ENCODE peak calls at places on chromosomes 11 and 22, in four cellular contexts. One of them, this sample, is unnamed.

GRCh38 chr11:16987205-16987568 is 27.0 kb downstream of the PLEKHA7 start:
- DNase-seq in HepG2: no peak
- DNase-seq in SK-N-SH: no peak
- DNase-seq in K562: peak
- DNase-seq in this sample: peak

GRCh38 chr11:119918356-119918755 is 189.4 kb upstream of the NECTIN1 start:
- DNase-seq in HepG2: no peak
- DNase-seq in SK-N-SH: no peak
- DNase-seq in K562: no peak
- DNase-seq in this sample: no peak

GRCh38 chr11:100676901-100677300 is 10.2 kb upstream of the ARHGAP42 start:
- DNase-seq in HepG2: peak
- DNase-seq in SK-N-SH: no peak
- DNase-seq in K562: no peak
- DNase-seq in this sample: peak

GRCh38 chr22:37951305-37951704 is 2.1 kb downstream of the C22orf23 start:
- DNase-seq in HepG2: peak
- DNase-seq in SK-N-SH: no peak
- DNase-seq in K562: peak
- DNase-seq in this sample: peak

GRCh38 chr11:128664286-128664685 is 29.6 kb upstream of the FLI1 start:
- DNase-seq in HepG2: no peak
- DNase-seq in SK-N-SH: no peak
- DNase-seq in K562: no peak
- DNase-seq in this sample: no peak

GRCh38 chr22:27100789-27101188 is 443.4 kb downstream of the MIAT start:
- DNase-seq in HepG2: no peak
- DNase-seq in SK-N-SH: peak
- DNase-seq in K562: no peak
- DNase-seq in this sample: peak

GRCh38 chr22:49570032-49570848 is 257.4 kb downstream of the BRD1 start:
- DNase-seq in HepG2: no peak
- DNase-seq in SK-N-SH: no peak
- DNase-seq in K562: no peak
- DNase-seq in this sample: no peak

GRCh38 chr11:2665747-2666710 is 33.8 kb downstream of the KCNQ1OT1 start:
- DNase-seq in HepG2: no peak
- DNase-seq in SK-N-SH: no peak
- DNase-seq in K562: no peak
- DNase-seq in this sample: no peak

GRCh38 chr22:50320671-50321325 is 6.0 kb downstream of the DENND6B start:
- DNase-seq in HepG2: no peak
- DNase-seq in SK-N-SH: peak
- DNase-seq in K562: no peak
- DNase-seq in this sample: no peak

DNA sequence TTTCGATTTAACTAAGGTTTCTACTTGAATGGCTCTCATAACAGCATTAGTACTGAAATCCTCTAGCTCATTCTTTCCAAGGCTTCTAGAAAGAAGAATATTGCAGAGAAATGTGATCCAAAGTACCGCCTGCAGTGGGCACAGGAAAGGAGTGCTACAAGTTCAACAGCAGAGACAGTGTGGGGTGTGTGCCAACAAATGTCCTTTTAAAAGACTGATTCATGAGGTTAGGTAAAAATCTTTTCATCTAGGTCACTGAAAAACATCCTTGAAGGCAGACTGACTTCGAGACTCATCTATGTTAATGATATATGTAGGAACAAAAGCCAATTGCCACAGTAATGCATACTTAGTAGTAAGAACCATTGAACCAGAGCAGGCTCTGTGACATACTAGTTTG is 349.1 kb upstream of the PITPNB start:
- DNase-seq in HepG2: no peak
- DNase-seq in SK-N-SH: no peak
- DNase-seq in K562: no peak
- DNase-seq in this sample: no peak
- TF ChIP-seq FOXJ3 in HepG2: no peak
- TF ChIP-seq FOXJ3 in SK-N-SH: no peak
- TF ChIP-seq FOXJ3 in K562: no peak
- TF ChIP-seq FOXJ3 in this sample: no peak

GRCh38 chr22:35399678-35400334 is at the start of gene MCM5:
- DNase-seq in HepG2: peak
- DNase-seq in SK-N-SH: peak
- DNase-seq in K562: peak
- DNase-seq in this sample: peak

GRCh38 chr22:35398574-35398973 is 1.4 kb upstream of the MCM5 start:
- DNase-seq in HepG2: no peak
- DNase-seq in SK-N-SH: no peak
- DNase-seq in K562: no peak
- DNase-seq in this sample: no peak

GRCh38 chr22:35399114-35399677 is 744 bp upstream of the MCM5 start:
- DNase-seq in HepG2: no peak
- DNase-seq in SK-N-SH: peak
- DNase-seq in K562: peak
- DNase-seq in this sample: no peak

GRCh38 chr22:35394810-35395563 is 5.0 kb upstream of the MCM5 start:
- DNase-seq in HepG2: no peak
- DNase-seq in SK-N-SH: no peak
- DNase-seq in K562: no peak
- DNase-seq in this sample: no peak

DNA sequence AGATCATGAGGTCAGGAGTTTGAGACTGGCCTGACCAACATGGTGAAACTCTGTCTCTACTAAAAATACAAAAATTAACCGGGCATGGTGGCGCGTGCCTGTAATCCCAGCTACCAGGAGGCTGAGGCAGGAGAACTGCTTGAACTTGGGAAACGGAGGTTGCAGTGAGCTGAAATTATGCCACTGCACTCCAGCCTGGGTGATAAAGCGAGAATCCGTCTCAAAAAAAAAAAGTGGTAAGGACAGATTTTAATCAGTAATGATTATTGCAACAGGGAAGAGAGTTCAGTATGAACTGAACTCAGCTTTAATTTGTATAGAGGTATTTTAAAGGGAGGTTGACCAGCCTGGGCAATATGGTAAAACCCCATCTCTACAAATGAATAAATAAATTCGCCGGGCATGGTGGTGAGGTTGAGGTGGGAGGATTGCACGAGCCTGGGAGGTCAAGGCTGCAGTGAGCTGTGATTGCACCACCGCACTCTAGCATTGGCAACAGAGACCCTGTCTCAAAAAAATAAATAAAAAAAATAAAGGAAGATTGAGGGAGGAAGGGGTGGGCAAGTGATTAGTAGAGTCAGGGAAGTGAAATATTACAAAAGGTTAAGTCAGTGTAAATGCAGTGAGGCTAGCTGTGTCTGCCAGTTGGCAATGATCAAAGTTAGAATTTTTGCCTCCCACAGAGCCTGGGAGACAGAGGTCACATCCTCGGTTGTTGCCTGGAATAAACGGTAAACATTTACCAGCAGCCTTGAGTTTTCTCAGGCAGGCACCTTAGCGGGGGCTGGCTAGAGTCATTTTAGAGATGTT is 2.6 kb upstream of the MCM5 start:
- DNase-seq in HepG2: peak
- DNase-seq in SK-N-SH: no peak
- DNase-seq in K562: no peak
- DNase-seq in this sample: no peak
- TF ChIP-seq FOXJ3 in HepG2: peak
- TF ChIP-seq FOXJ3 in SK-N-SH: no peak
- TF ChIP-seq FOXJ3 in K562: no peak
- TF ChIP-seq FOXJ3 in this sample: no peak

GRCh38 chr11:62647609-62648005 is 1.2 kb upstream of the GANAB start:
- DNase-seq in HepG2: no peak
- DNase-seq in SK-N-SH: no peak
- DNase-seq in K562: no peak
- DNase-seq in this sample: no peak

GRCh38 chr11:62646825-62647608 is 604 bp upstream of the GANAB start:
- DNase-seq in HepG2: no peak
- DNase-seq in SK-N-SH: peak
- DNase-seq in K562: no peak
- DNase-seq in this sample: no peak

GRCh38 chr11:62644220-62644619 is 2.2 kb downstream of the GANAB start:
- DNase-seq in HepG2: no peak
- DNase-seq in SK-N-SH: no peak
- DNase-seq in K562: no peak
- DNase-seq in this sample: no peak

GRCh38 chr11:62645660-62645933 is 816 bp downstream of the GANAB start:
- DNase-seq in HepG2: no peak
- DNase-seq in SK-N-SH: peak
- DNase-seq in K562: no peak
- DNase-seq in this sample: no peak

DNA sequence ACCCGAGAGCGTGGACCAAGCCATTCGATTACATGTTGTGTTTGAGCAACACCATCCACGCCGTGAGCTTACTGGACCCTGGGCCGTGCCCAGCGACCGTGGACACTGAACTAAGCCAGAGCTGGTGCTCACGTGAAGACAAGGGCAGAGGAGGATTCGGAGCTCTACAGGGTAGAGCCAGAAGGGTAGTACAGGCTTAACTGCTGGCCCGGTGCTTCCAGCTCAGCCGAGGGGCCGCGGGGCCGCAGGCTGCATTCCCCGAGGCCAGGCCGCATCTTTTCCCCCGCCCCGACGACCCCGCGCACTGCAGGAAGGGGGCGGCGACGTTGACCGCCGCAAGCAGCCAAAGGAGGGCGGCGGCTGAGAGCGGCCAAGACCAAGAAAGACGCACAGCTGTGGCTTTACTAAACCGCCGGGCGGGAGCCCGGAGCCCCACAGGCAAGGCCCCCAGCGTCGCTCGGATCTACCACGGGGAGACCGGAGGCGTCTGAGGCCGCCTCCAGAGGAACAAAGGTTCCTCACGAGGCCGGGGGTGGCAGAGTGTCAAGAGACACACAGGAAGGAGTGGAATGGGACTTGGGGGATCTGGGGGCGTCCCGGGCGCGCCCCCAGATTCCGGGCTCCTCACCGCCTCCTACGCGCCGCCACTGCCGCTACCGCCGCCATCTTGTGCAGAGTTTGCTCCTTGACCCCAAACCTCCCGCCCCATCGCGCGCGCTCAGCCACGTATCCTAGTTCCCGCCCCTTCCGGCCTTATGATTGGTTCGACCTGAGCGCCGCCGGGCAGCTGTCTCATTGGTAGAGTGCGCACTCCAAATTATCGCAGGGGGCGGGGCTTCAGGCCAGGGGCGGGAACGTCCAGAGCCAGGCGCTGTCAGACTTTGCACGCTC is at the start of gene GANAB:
- DNase-seq in HepG2: peak
- DNase-seq in SK-N-SH: peak
- DNase-seq in K562: peak
- DNase-seq in this sample: peak
- TF ChIP-seq FOXJ3 in HepG2: no peak
- TF ChIP-seq FOXJ3 in SK-N-SH: no peak
- TF ChIP-seq FOXJ3 in K562: no peak
- TF ChIP-seq FOXJ3 in this sample: no peak

DNA sequence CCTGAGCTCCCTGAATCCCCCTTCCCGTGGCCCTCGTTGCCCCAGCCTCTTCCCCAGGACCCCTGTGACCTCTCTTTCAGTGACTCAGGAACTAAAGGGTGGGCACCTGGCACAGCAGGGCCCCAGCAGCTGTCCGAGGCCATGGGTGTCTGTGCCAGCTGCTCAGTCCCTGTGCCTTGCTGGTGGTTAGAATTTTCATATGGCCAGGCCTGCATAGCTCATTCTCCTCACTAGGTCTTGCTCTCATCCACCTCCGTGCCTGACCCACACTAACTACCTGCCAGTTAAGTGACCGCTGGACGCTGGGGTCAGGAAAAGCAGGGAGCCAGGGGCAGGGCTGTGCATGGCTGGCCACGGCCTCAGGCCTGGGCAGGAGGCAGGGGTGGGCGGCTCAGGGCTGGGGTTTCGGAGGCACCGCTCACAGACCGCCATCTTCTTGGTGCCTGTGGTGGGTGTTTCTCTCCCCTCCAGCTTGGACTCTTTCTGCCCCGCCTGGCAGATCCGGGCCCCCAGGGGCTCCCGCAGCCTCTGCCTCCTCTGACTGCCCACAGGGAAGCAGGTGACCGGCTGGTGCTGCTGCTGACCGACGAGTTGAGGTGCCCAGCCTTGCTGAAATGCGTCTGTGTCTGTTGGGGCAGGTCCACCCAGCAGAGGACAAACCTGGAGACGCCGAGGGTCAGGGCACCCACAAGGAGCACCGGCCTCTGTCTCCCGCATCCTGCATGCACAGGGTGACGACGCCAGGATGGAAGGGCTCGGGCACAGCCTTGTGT is 20.3 kb downstream of the MRGPRD start:
- DNase-seq in HepG2: no peak
- DNase-seq in SK-N-SH: peak
- DNase-seq in K562: no peak
- DNase-seq in this sample: no peak
- TF ChIP-seq FOXJ3 in HepG2: no peak
- TF ChIP-seq FOXJ3 in SK-N-SH: no peak
- TF ChIP-seq FOXJ3 in K562: no peak
- TF ChIP-seq FOXJ3 in this sample: no peak

GRCh38 chr11:1197886-1198765 is 24.7 kb upstream of the MUC5B start:
- DNase-seq in HepG2: no peak
- DNase-seq in SK-N-SH: peak
- DNase-seq in K562: no peak
- DNase-seq in this sample: peak
- TF ChIP-seq FOXJ3 in HepG2: no peak
- TF ChIP-seq FOXJ3 in SK-N-SH: no peak
- TF ChIP-seq FOXJ3 in K562: no peak
- TF ChIP-seq FOXJ3 in this sample: no peak

DNA sequence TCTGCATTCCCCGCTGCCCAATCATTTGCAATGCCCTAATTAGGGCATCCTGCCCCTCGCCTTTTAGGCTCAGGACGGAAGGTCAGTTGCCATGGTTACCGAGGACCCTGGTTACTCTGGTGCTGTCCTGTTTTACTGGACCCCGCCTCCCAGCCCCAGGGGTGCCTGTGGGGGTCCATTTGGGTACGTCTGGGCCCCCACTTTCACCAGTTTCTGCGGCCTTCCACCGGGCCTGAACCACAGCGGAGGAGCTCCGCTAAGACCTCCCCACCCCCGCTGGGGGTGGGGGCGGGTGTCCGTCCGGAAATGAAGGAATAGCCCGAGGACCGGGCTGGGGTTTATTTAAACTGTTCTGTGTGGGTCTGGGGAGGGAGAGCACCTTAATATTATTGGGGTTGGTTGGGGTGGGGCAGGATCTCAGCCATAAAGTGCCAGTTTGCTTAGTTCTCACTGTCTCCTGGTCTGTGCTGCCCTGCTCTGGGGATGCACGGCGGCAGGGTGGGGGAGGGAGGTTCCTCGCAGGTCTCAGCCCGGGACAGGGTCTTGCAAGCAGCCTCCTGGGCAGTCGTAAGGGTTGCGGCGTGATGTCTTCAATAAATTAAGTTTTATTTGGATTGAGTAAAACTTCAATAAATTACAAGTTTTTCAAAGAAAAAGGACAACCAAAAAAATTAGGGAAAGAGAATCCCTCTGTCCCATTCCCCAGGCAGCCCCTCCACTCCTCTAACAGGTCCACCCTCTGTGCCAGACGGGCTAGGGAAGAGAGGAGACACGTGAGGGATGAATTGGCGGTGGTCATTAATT is 5.3 kb downstream of the PHOX2A start:
- DNase-seq in HepG2: no peak
- DNase-seq in SK-N-SH: peak
- DNase-seq in K562: no peak
- DNase-seq in this sample: peak
- TF ChIP-seq FOXJ3 in HepG2: no peak
- TF ChIP-seq FOXJ3 in SK-N-SH: no peak
- TF ChIP-seq FOXJ3 in K562: no peak
- TF ChIP-seq FOXJ3 in this sample: no peak

This sample was measured in WTC11.